ENCODE peak calls at places on chromosomes 1 and 21, in four cellular contexts. One of them, this sample, is unnamed.

GRCh38 chr21:36478941-36479340 is 981 bp downstream of the CLDN14 start:
- DNase-seq in neuronal stem cell: no peak
- DNase-seq in G401: peak
- DNase-seq in astrocyte of the spinal cord: no peak
- DNase-seq in this sample: peak

GRCh38 chr1:232398823-232399222 is 231.1 kb downstream of the SIPA1L2 start:
- DNase-seq in neuronal stem cell: no peak
- DNase-seq in G401: no peak
- DNase-seq in astrocyte of the spinal cord: no peak
- DNase-seq in this sample: no peak

GRCh38 chr21:33266784-33267135 is 593 bp downstream of the IL10RB start:
- DNase-seq in neuronal stem cell: no peak
- DNase-seq in G401: no peak
- DNase-seq in astrocyte of the spinal cord: no peak
- DNase-seq in this sample: no peak

GRCh38 chr1:88035578-88035977 is 648.5 kb upstream of the PKN2 start:
- DNase-seq in neuronal stem cell: no peak
- DNase-seq in G401: no peak
- DNase-seq in astrocyte of the spinal cord: no peak
- DNase-seq in this sample: no peak

GRCh38 chr1:56617141-56617540 is 28.0 kb upstream of the PRKAA2 start:
- DNase-seq in neuronal stem cell: peak
- DNase-seq in G401: no peak
- DNase-seq in astrocyte of the spinal cord: peak
- DNase-seq in this sample: no peak

GRCh38 chr1:60918867-60919266 is 163.5 kb upstream of the NFIA start:
- DNase-seq in neuronal stem cell: no peak
- DNase-seq in G401: no peak
- DNase-seq in astrocyte of the spinal cord: no peak
- DNase-seq in this sample: no peak

GRCh38 chr1:244699741-244700140 is 46.8 kb downstream of the DESI2 start:
- DNase-seq in neuronal stem cell: no peak
- DNase-seq in G401: no peak
- DNase-seq in astrocyte of the spinal cord: no peak
- DNase-seq in this sample: no peak

GRCh38 chr1:29050141-29050540 is 73.6 kb downstream of the TMEM200B start:
- DNase-seq in neuronal stem cell: no peak
- DNase-seq in G401: peak
- DNase-seq in astrocyte of the spinal cord: no peak
- DNase-seq in this sample: no peak

GRCh38 chr1:56506314-56506743 is 73.0 kb downstream of the PLPP3 start:
- DNase-seq in neuronal stem cell: no peak
- DNase-seq in G401: no peak
- DNase-seq in astrocyte of the spinal cord: no peak
- DNase-seq in this sample: no peak

GRCh38 chr1:41319803-41320711 is 41.2 kb upstream of the FOXO6 start:
- DNase-seq in neuronal stem cell: no peak
- DNase-seq in G401: no peak
- DNase-seq in astrocyte of the spinal cord: no peak
- DNase-seq in this sample: no peak

GRCh38 chr1:203351037-203351625 is at the start of gene FMOD:
- DNase-seq in neuronal stem cell: no peak
- DNase-seq in G401: no peak
- DNase-seq in astrocyte of the spinal cord: no peak
- DNase-seq in this sample: no peak

GRCh38 chr1:226052061-226052460 is 10.5 kb upstream of the H3-3A start:
- DNase-seq in neuronal stem cell: no peak
- DNase-seq in G401: no peak
- DNase-seq in astrocyte of the spinal cord: no peak
- DNase-seq in this sample: no peak

GRCh38 chr1:168488153-168488552 is 55.6 kb downstream of the XCL2 start:
- DNase-seq in neuronal stem cell: no peak
- DNase-seq in G401: peak
- DNase-seq in astrocyte of the spinal cord: peak
- DNase-seq in this sample: no peak

GRCh38 chr1:94927405-94928175 is 680 bp upstream of the CNN3 start:
- DNase-seq in neuronal stem cell: peak
- DNase-seq in G401: peak
- DNase-seq in astrocyte of the spinal cord: peak
- DNase-seq in this sample: no peak

GRCh38 chr1:55685560-55685959 is 470.4 kb upstream of the USP24 start:
- DNase-seq in neuronal stem cell: no peak
- DNase-seq in G401: no peak
- DNase-seq in astrocyte of the spinal cord: no peak
- DNase-seq in this sample: no peak

This sample was measured in neural crest cell.